ENCODE peak calls at places on chromosomes 1 and 21, in nine cellular contexts. One of them, this sample, is unnamed.

GRCh38 chr1:230310381-230311163 is 115.6 kb downstream of the PGBD5 start:
- DNase-seq in heart left ventricle: peak; percentile 82
- DNase-seq in stomach: peak; percentile 84
- DNase-seq in upper lobe of right lung: peak; percentile 78
- DNase-seq in ascending aorta: no peak
- DNase-seq in neural progenitor cell: peak; percentile 90
- DNase-seq in aorta: peak; percentile 91
- DNase-seq in PC-3: peak; percentile 96
- DNase-seq in CD8-positive, alpha-beta T cell: peak; percentile 42
- DNase-seq in this sample: peak; percentile 90

GRCh38 chr1:226066415-226067077 is 4.0 kb downstream of the H3-3A start:
- DNase-seq in neural progenitor cell: no peak
- DNase-seq in CD8-positive, alpha-beta T cell: no peak
- DNase-seq in heart left ventricle: no peak
- DNase-seq in aorta: no peak
- DNase-seq in upper lobe of right lung: no peak
- DNase-seq in PC-3: no peak
- DNase-seq in ascending aorta: no peak
- DNase-seq in stomach: no peak
- DNase-seq in this sample: no peak

GRCh38 chr21:21715286-21715969 is 717.2 kb downstream of the NCAM2 start:
- DNase-seq in ascending aorta: no peak
- DNase-seq in CD8-positive, alpha-beta T cell: no peak
- DNase-seq in neural progenitor cell: no peak
- DNase-seq in PC-3: peak; percentile 3
- DNase-seq in aorta: no peak
- DNase-seq in upper lobe of right lung: no peak
- DNase-seq in stomach: no peak
- DNase-seq in heart left ventricle: no peak
- DNase-seq in this sample: no peak

GRCh38 chr1:65528104-65528503 is 107.6 kb downstream of the LEPR start:
- DNase-seq in heart left ventricle: no peak
- DNase-seq in stomach: no peak
- DNase-seq in aorta: no peak
- DNase-seq in ascending aorta: no peak
- DNase-seq in CD8-positive, alpha-beta T cell: no peak
- DNase-seq in PC-3: no peak
- DNase-seq in neural progenitor cell: no peak
- DNase-seq in upper lobe of right lung: no peak
- DNase-seq in this sample: no peak

GRCh38 chr1:14629363-14629762 is 30.9 kb downstream of the KAZN start:
- DNase-seq in CD8-positive, alpha-beta T cell: no peak
- DNase-seq in ascending aorta: no peak
- DNase-seq in PC-3: no peak
- DNase-seq in neural progenitor cell: no peak
- DNase-seq in upper lobe of right lung: no peak
- DNase-seq in aorta: no peak
- DNase-seq in stomach: no peak
- DNase-seq in heart left ventricle: no peak
- DNase-seq in this sample: no peak

GRCh38 chr21:43311303-43311817 is 115.6 kb downstream of the SIK1 start:
- DNase-seq in upper lobe of right lung: no peak
- DNase-seq in aorta: no peak
- DNase-seq in CD8-positive, alpha-beta T cell: no peak
- DNase-seq in ascending aorta: no peak
- DNase-seq in PC-3: no peak
- DNase-seq in neural progenitor cell: no peak
- DNase-seq in heart left ventricle: peak; percentile 2
- DNase-seq in stomach: peak; percentile 64
- DNase-seq in this sample: no peak

GRCh38 chr1:181061891-181062777 is 26.4 kb upstream of the IER5 start:
- DNase-seq in upper lobe of right lung: peak; percentile 77
- DNase-seq in PC-3: no peak
- DNase-seq in ascending aorta: no peak
- DNase-seq in aorta: no peak
- DNase-seq in stomach: no peak
- DNase-seq in neural progenitor cell: no peak
- DNase-seq in CD8-positive, alpha-beta T cell: no peak
- DNase-seq in heart left ventricle: peak; percentile 60
- DNase-seq in this sample: no peak

GRCh38 chr1:6026095-6026809 is 19.4 kb upstream of the KCNAB2 start:
- DNase-seq in heart left ventricle: peak; percentile 92
- DNase-seq in neural progenitor cell: peak; percentile 74
- DNase-seq in CD8-positive, alpha-beta T cell: peak; percentile 89
- DNase-seq in ascending aorta: peak; percentile 79
- DNase-seq in PC-3: no peak
- DNase-seq in upper lobe of right lung: peak; percentile 96
- DNase-seq in stomach: peak; percentile 79
- DNase-seq in aorta: peak; percentile 87
- DNase-seq in this sample: peak; percentile 69

GRCh38 chr1:52400131-52400530 is 4.1 kb downstream of the ORC1 start:
- DNase-seq in PC-3: peak; percentile 47
- DNase-seq in ascending aorta: no peak
- DNase-seq in aorta: no peak
- DNase-seq in upper lobe of right lung: no peak
- DNase-seq in neural progenitor cell: no peak
- DNase-seq in CD8-positive, alpha-beta T cell: no peak
- DNase-seq in heart left ventricle: no peak
- DNase-seq in stomach: no peak
- DNase-seq in this sample: no peak

GRCh38 chr1:18738617-18739016 is 108.0 kb downstream of the PAX7 start:
- DNase-seq in PC-3: no peak
- DNase-seq in upper lobe of right lung: peak; percentile 26
- DNase-seq in aorta: peak; percentile 38
- DNase-seq in neural progenitor cell: no peak
- DNase-seq in ascending aorta: no peak
- DNase-seq in stomach: no peak
- DNase-seq in CD8-positive, alpha-beta T cell: no peak
- DNase-seq in heart left ventricle: no peak
- DNase-seq in this sample: no peak

GRCh38 chr1:244833734-244834595 is 1.5 kb upstream of the COX20 start:
- DNase-seq in heart left ventricle: peak; percentile 59
- DNase-seq in stomach: peak; percentile 60
- DNase-seq in PC-3: peak; percentile 85
- DNase-seq in upper lobe of right lung: peak; percentile 81
- DNase-seq in CD8-positive, alpha-beta T cell: peak; percentile 34
- DNase-seq in neural progenitor cell: peak; percentile 65
- DNase-seq in aorta: peak; percentile 79
- DNase-seq in ascending aorta: no peak
- DNase-seq in this sample: peak; percentile 60

GRCh38 chr1:82485591-82486369 is 685.0 kb downstream of the ADGRL2 start:
- DNase-seq in stomach: no peak
- DNase-seq in upper lobe of right lung: no peak
- DNase-seq in ascending aorta: no peak
- DNase-seq in PC-3: peak; percentile 46
- DNase-seq in CD8-positive, alpha-beta T cell: no peak
- DNase-seq in neural progenitor cell: peak; percentile 88
- DNase-seq in aorta: no peak
- DNase-seq in heart left ventricle: peak; percentile 67
- DNase-seq in this sample: peak; percentile 90

GRCh38 chr1:179217943-179218507 is 11.5 kb downstream of the ABL2 start:
- DNase-seq in ascending aorta: no peak
- DNase-seq in stomach: no peak
- DNase-seq in heart left ventricle: no peak
- DNase-seq in PC-3: no peak
- DNase-seq in aorta: no peak
- DNase-seq in neural progenitor cell: no peak
- DNase-seq in CD8-positive, alpha-beta T cell: no peak
- DNase-seq in upper lobe of right lung: no peak
- DNase-seq in this sample: no peak

GRCh38 chr1:58447891-58448290 is 98.6 kb downstream of the OMA1 start:
- DNase-seq in heart left ventricle: no peak
- DNase-seq in aorta: no peak
- DNase-seq in neural progenitor cell: no peak
- DNase-seq in stomach: no peak
- DNase-seq in upper lobe of right lung: no peak
- DNase-seq in CD8-positive, alpha-beta T cell: no peak
- DNase-seq in PC-3: no peak
- DNase-seq in ascending aorta: no peak
- DNase-seq in this sample: no peak

GRCh38 chr1:33396188-33397124 is 34.4 kb downstream of the PHC2 start:
- DNase-seq in upper lobe of right lung: no peak
- DNase-seq in PC-3: no peak
- DNase-seq in ascending aorta: no peak
- DNase-seq in aorta: no peak
- DNase-seq in stomach: no peak
- DNase-seq in heart left ventricle: no peak
- DNase-seq in neural progenitor cell: no peak
- DNase-seq in CD8-positive, alpha-beta T cell: no peak
- DNase-seq in this sample: no peak

GRCh38 chr1:110605901-110606783 is at the start of gene KCNA2:
- DNase-seq in ascending aorta: no peak
- DNase-seq in aorta: peak; percentile 85
- DNase-seq in neural progenitor cell: peak; percentile 83
- DNase-seq in upper lobe of right lung: peak; percentile 68
- DNase-seq in stomach: peak; percentile 26
- DNase-seq in heart left ventricle: peak; percentile 44
- DNase-seq in PC-3: no peak
- DNase-seq in CD8-positive, alpha-beta T cell: no peak
- DNase-seq in this sample: peak; percentile 43

GRCh38 chr1:22365331-22366295 is 86.0 kb upstream of the ZBTB40 start:
- DNase-seq in neural progenitor cell: no peak
- DNase-seq in aorta: no peak
- DNase-seq in PC-3: no peak
- DNase-seq in ascending aorta: no peak
- DNase-seq in stomach: no peak
- DNase-seq in CD8-positive, alpha-beta T cell: no peak
- DNase-seq in heart left ventricle: no peak
- DNase-seq in upper lobe of right lung: no peak
- DNase-seq in this sample: peak; percentile 22

DNA sequence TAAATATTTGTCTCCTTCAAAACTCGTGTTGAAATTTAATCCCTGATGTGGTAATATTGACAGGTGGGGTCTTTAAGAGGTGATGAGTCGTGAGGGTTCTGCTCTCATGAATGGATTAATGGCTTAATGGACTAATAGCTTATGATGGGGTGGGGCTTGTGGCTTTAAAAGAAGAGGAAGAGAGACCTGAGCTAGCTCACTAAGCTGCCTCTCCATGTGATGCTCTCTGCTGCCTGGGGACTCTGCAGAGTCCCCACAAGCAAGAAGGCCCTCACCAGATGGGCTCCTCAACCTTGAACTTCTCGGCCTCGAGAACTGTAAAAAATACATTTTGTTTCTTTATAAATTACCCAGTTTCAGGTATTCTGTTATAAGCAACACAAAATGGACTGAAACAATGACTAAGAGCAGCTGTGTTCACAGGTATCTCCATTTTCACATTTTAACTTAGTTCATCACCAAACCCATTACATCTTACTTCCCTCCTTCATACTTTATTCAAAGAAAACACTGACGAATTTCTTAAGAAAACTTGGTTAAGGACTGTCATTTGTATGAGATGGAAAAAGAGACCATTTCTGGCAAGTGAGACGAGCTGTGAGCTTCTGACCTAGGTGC is 12.1 kb upstream of the AIM2 start:
- DNase-seq in aorta: no peak
- DNase-seq in neural progenitor cell: no peak
- DNase-seq in heart left ventricle: no peak
- DNase-seq in CD8-positive, alpha-beta T cell: no peak
- DNase-seq in PC-3: no peak
- DNase-seq in stomach: no peak
- DNase-seq in ascending aorta: no peak
- DNase-seq in upper lobe of right lung: no peak
- DNase-seq in this sample: no peak
- H3K4me3 ChIP-seq in aorta: no peak overlapping the region
- H3K4me3 ChIP-seq in neural progenitor cell: no peak overlapping the region
- H3K4me3 ChIP-seq in heart left ventricle: no peak overlapping the region
- H3K4me3 ChIP-seq in CD8-positive, alpha-beta T cell: no peak overlapping the region
- H3K4me3 ChIP-seq in PC-3: no peak overlapping the region
- H3K4me3 ChIP-seq in stomach: no peak overlapping the region
- H3K4me3 ChIP-seq in ascending aorta: no peak overlapping the region
- H3K4me3 ChIP-seq in upper lobe of right lung: no peak overlapping the region
- H3K4me3 ChIP-seq in this sample: no peak overlapping the region

GRCh38 chr1:102852583-102852982 is 255.7 kb downstream of the COL11A1 start:
- DNase-seq in CD8-positive, alpha-beta T cell: no peak
- DNase-seq in stomach: no peak
- DNase-seq in neural progenitor cell: peak; percentile 4
- DNase-seq in upper lobe of right lung: no peak
- DNase-seq in PC-3: peak; percentile 21
- DNase-seq in ascending aorta: no peak
- DNase-seq in aorta: no peak
- DNase-seq in heart left ventricle: no peak
- DNase-seq in this sample: no peak
- H3K4me1 ChIP-seq in CD8-positive, alpha-beta T cell: no peaks in the 10 kb centered on the region
- H3K4me1 ChIP-seq in stomach: no peaks in the 10 kb centered on the region
- H3K4me1 ChIP-seq in neural progenitor cell: no peaks in the 10 kb centered on the region
- H3K4me1 ChIP-seq in upper lobe of right lung: no peaks in the 10 kb centered on the region
- H3K4me1 ChIP-seq in PC-3: no peaks in the 10 kb centered on the region
- H3K4me1 ChIP-seq in ascending aorta: no peaks in the 10 kb centered on the region
- H3K4me1 ChIP-seq in aorta: no peaks in the 10 kb centered on the region
- H3K4me1 ChIP-seq in heart left ventricle: no peaks in the 10 kb centered on the region
- H3K4me1 ChIP-seq in this sample: no peaks in the 10 kb centered on the region

GRCh38 chr1:162536511-162536910 is 25.0 kb upstream of the UAP1 start:
- DNase-seq in ascending aorta: no peak
- DNase-seq in upper lobe of right lung: no peak
- DNase-seq in stomach: no peak
- DNase-seq in heart left ventricle: no peak
- DNase-seq in PC-3: peak; percentile 57
- DNase-seq in CD8-positive, alpha-beta T cell: no peak
- DNase-seq in neural progenitor cell: no peak
- DNase-seq in aorta: no peak
- DNase-seq in this sample: no peak

GRCh38 chr1:162541619-162542141 is 19.8 kb upstream of the UAP1 start:
- DNase-seq in PC-3: peak; percentile 99
- DNase-seq in CD8-positive, alpha-beta T cell: no peak
- DNase-seq in neural progenitor cell: no peak
- DNase-seq in ascending aorta: no peak
- DNase-seq in aorta: no peak
- DNase-seq in upper lobe of right lung: no peak
- DNase-seq in stomach: no peak
- DNase-seq in heart left ventricle: peak; percentile 51
- DNase-seq in this sample: peak; percentile 65

GRCh38 chr1:162535501-162535900 is 26.0 kb upstream of the UAP1 start:
- DNase-seq in ascending aorta: no peak
- DNase-seq in PC-3: no peak
- DNase-seq in aorta: no peak
- DNase-seq in upper lobe of right lung: no peak
- DNase-seq in CD8-positive, alpha-beta T cell: no peak
- DNase-seq in neural progenitor cell: no peak
- DNase-seq in heart left ventricle: no peak
- DNase-seq in stomach: no peak
- DNase-seq in this sample: no peak

GRCh38 chr1:162537216-162537615 is 24.3 kb upstream of the UAP1 start:
- DNase-seq in CD8-positive, alpha-beta T cell: no peak
- DNase-seq in stomach: no peak
- DNase-seq in neural progenitor cell: no peak
- DNase-seq in heart left ventricle: no peak
- DNase-seq in aorta: no peak
- DNase-seq in upper lobe of right lung: no peak
- DNase-seq in PC-3: no peak
- DNase-seq in ascending aorta: no peak
- DNase-seq in this sample: no peak

GRCh38 chr1:162538815-162539431 is 22.6 kb upstream of the UAP1 start:
- DNase-seq in aorta: no peak
- DNase-seq in neural progenitor cell: no peak
- DNase-seq in ascending aorta: no peak
- DNase-seq in CD8-positive, alpha-beta T cell: no peak
- DNase-seq in heart left ventricle: no peak
- DNase-seq in stomach: no peak
- DNase-seq in PC-3: peak; percentile 95
- DNase-seq in upper lobe of right lung: no peak
- DNase-seq in this sample: no peak
- H3K27ac ChIP-seq in aorta: no peak overlapping the region
- H3K27ac ChIP-seq in neural progenitor cell: no peak overlapping the region
- H3K27ac ChIP-seq in ascending aorta: peak overlapping the region; percentile 34
- H3K27ac ChIP-seq in CD8-positive, alpha-beta T cell: no peak overlapping the region
- H3K27ac ChIP-seq in heart left ventricle: no peak overlapping the region
- H3K27ac ChIP-seq in stomach: no peak overlapping the region
- H3K27ac ChIP-seq in PC-3: peak overlapping the region; percentile 63
- H3K27ac ChIP-seq in upper lobe of right lung: no peak overlapping the region
- H3K27ac ChIP-seq in this sample: no peak overlapping the region

GRCh38 chr1:183030053-183030452 is 6.8 kb downstream of the LAMC1 start:
- DNase-seq in upper lobe of right lung: no peak
- DNase-seq in ascending aorta: no peak
- DNase-seq in stomach: no peak
- DNase-seq in CD8-positive, alpha-beta T cell: no peak
- DNase-seq in neural progenitor cell: no peak
- DNase-seq in heart left ventricle: no peak
- DNase-seq in PC-3: peak; percentile 71
- DNase-seq in aorta: no peak
- DNase-seq in this sample: no peak
- H3K4me3 ChIP-seq in upper lobe of right lung: peak overlapping the region; percentile 4
- H3K4me3 ChIP-seq in ascending aorta: no peak overlapping the region
- H3K4me3 ChIP-seq in stomach: no peak overlapping the region
- H3K4me3 ChIP-seq in CD8-positive, alpha-beta T cell: no peak overlapping the region
- H3K4me3 ChIP-seq in neural progenitor cell: no peak overlapping the region
- H3K4me3 ChIP-seq in heart left ventricle: peak overlapping the region; percentile 10
- H3K4me3 ChIP-seq in PC-3: peak overlapping the region; percentile 33
- H3K4me3 ChIP-seq in aorta: peak overlapping the region; percentile 34
- H3K4me3 ChIP-seq in this sample: no peak overlapping the region